ENCODE peak calls at places on chromosomes 3 and 15, in seven cellular contexts. L is stimulated activated CD4-positive, alpha-beta T cell treated with anti-CD3 and anti-CD28 coated beads, Interleukin-12 subunit alpha, Interleukin-12 subunit beta, amount 100 ng/mL, for 48 hours; C is cerebellar nuclear complex; R is NCI-H510A treated with DMSO at 0.1 percent for 48 hours; Y is iris pigment epithelial cell; A is neural crest cell; P is T-cell. E is an unnamed sample.

GRCh38 chr3:354433-354832 is 157.9 kb downstream of the CHL1 start:
- DNase-seq in Y (peak), P (no peak), R (peak), L (no peak), C (no peak), A (peak), E (no peak)

GRCh38 chr3:60954049-60954448 is 297.2 kb downstream of the FHIT start:
- DNase-seq in Y (no peak), L (no peak), C (no peak), R (no peak), P (no peak), A (no peak), E (no peak)

GRCh38 chr15:31488437-31489204 is 162.0 kb downstream of the KLF13 start:
- DNase-seq in C (no peak), P (peak), R (peak), A (peak), L (no peak), Y (peak), E (peak)

GRCh38 chr3:13714251-13714916 is 165.5 kb downstream of the FBLN2 start:
- DNase-seq in A (no peak), L (no peak), Y (no peak), R (no peak), P (no peak), C (no peak), E (no peak)

GRCh38 chr15:69314174-69314573 is 15.5 kb downstream of the PAQR5 start:
- DNase-seq in Y (no peak), R (no peak), A (no peak), P (no peak), L (no peak), C (no peak), E (no peak)

GRCh38 chr3:37861540-37862051 is at the start of gene CTDSPL:
- DNase-seq in A (peak), Y (peak), L (no peak), C (no peak), P (peak), R (peak), E (no peak)

GRCh38 chr15:69388259-69388658 is 25.9 kb upstream of the KIF23 start:
- DNase-seq in Y (no peak), C (no peak), P (no peak), R (no peak), L (no peak), A (no peak), E (no peak)

GRCh38 chr3:32613183-32613582 is 42.5 kb upstream of the DYNC1LI1 start:
- DNase-seq in C (no peak), Y (no peak), R (no peak), A (no peak), P (no peak), L (no peak), E (no peak)

GRCh38 chr3:128804017-128804816 is 75.2 kb upstream of the ACAD9 start:
- DNase-seq in C (no peak), L (peak), A (no peak), P (peak), R (no peak), Y (peak), E (no peak)

GRCh38 chr3:42148982-42149432 is 57.9 kb downstream of the TRAK1 start:
- DNase-seq in L (no peak), R (no peak), A (peak), Y (peak), P (no peak), C (peak), E (peak)

GRCh38 chr3:112629425-112629824 is 11.5 kb downstream of the CCDC80 start:
- DNase-seq in Y (peak), R (no peak), C (no peak), L (no peak), P (no peak), A (no peak), E (peak)

GRCh38 chr15:93026359-93026758 is 62.7 kb downstream of the RGMA start:
- DNase-seq in P (no peak), Y (no peak), C (no peak), R (no peak), A (no peak), L (no peak), E (no peak)

GRCh38 chr15:91890614-91891013 is 37.1 kb downstream of the SLCO3A1 start:
- DNase-seq in R (no peak), A (no peak), C (no peak), P (no peak), Y (peak), L (no peak), E (no peak)

GRCh38 chr3:48504051-48504946 is at the start of gene SHISA5:
- DNase-seq in P (peak), Y (peak), R (no peak), L (no peak), C (no peak), A (peak), E (no peak)

GRCh38 chr3:163056874-163057497 is 1560.4 kb downstream of the OTOL1 start:
- DNase-seq in C (no peak), L (no peak), Y (peak), A (peak), P (no peak), R (peak), E (no peak)

GRCh38 chr15:101148881-101149664 is 102.8 kb downstream of the CHSY1 start:
- DNase-seq in Y (no peak), A (no peak), R (no peak), C (no peak), P (no peak), L (no peak), E (no peak)

GRCh38 chr3:166211451-166211850 is 374.2 kb upstream of the BCHE start:
- DNase-seq in Y (no peak), P (no peak), A (no peak), L (no peak), R (no peak), C (no peak), E (no peak)

GRCh38 chr3:110697961-110698360 is 373.7 kb upstream of the NECTIN3 start:
- DNase-seq in P (no peak), A (no peak), Y (peak), C (no peak), L (no peak), R (no peak), E (no peak)

GRCh38 chr3:194274424-194275085 is 76.6 kb downstream of the CPN2 start:
- DNase-seq in Y (no peak), C (no peak), L (no peak), P (no peak), R (no peak), A (no peak), E (no peak)

GRCh38 chr3:178849220-178849910 is 222.2 kb downstream of the ZMAT3 start:
- DNase-seq in R (peak), C (no peak), Y (no peak), P (no peak), L (no peak), A (no peak), E (no peak)

GRCh38 chr3:107216711-107217110 is 160.5 kb upstream of the CCDC54 start:
- DNase-seq in A (no peak), Y (peak), P (no peak), L (no peak), R (no peak), C (no peak), E (peak)

GRCh38 chr3:56547486-56547885 is 9.5 kb upstream of the CCDC66 start:
- DNase-seq in C (no peak), A (no peak), L (no peak), Y (peak), R (peak), P (no peak), E (no peak)

GRCh38 chr15:98948456-98948855 is 59.1 kb downstream of the PGPEP1L start:
- DNase-seq in R (no peak), L (no peak), A (no peak), P (no peak), Y (no peak), C (no peak), E (no peak)

GRCh38 chr3:129525341-129525968 is 3.0 kb upstream of the RHO start:
- DNase-seq in R (no peak), Y (peak), L (no peak), C (no peak), A (no peak), P (no peak), E (peak)

GRCh38 chr3:123818324-123818920 is 65.7 kb downstream of the MYLK start:
- DNase-seq in P (no peak), C (no peak), L (no peak), A (no peak), Y (peak), R (no peak), E (no peak)

E was measured in non-pigmented ciliary epithelial cell.